ENCODE peak calls at places on chromosomes 6 and 20, in five cellular contexts. A is upper lobe of left lung, E is B cell, Q is brain microvascular endothelial cell, W is WTC11. Y is an unnamed sample.
A peak's percentile ranks its signal among the peaks of the same experiment; 100 is the strongest.

GRCh38 chr6:105021399-105021798 is 64.5 kb downstream of the LIN28B start:
- DNase-seq in A (no peak), E (no peak), Q (no peak), W (no peak), Y (no peak)

GRCh38 chr6:130026859-130027258 is 8.5 kb downstream of the L3MBTL3 start:
- DNase-seq in A (no peak), E (no peak), Q (no peak), W (no peak), Y (no peak)

GRCh38 chr6:150093397-150093796 is 24.5 kb upstream of the ULBP3 start:
- DNase-seq in A (no peak), E (no peak), Q (no peak), W (no peak), Y (no peak)

GRCh38 chr6:32069460-32069859 is 31.2 kb downstream of the CYP21A2 start:
- DNase-seq in A (no peak), E (no peak), Q (no peak), W (no peak), Y (no peak)

GRCh38 chr6:95364016-95364604 is 213.2 kb upstream of the MANEA start:
- DNase-seq in A (no peak), E (no peak), Q (no peak), W (no peak), Y (no peak)

GRCh38 chr6:41439524-41440418 is 104.4 kb downstream of the NCR2 start:
- DNase-seq in A (no peak), E (peak; percentile 52), Q (no peak), W (no peak), Y (no peak)

GRCh38 chr6:23154159-23154558 is 584.8 kb downstream of the HDGFL1 start:
- DNase-seq in A (no peak), E (no peak), Q (no peak), W (no peak), Y (no peak)

GRCh38 chr20:41992481-41992880 is 374.3 kb upstream of the CHD6 start:
- DNase-seq in A (no peak), E (no peak), Q (no peak), W (no peak), Y (no peak)

GRCh38 chr6:128443553-128443952 is 76.8 kb downstream of the PTPRK start:
- DNase-seq in A (no peak), E (no peak), Q (peak; percentile 23), W (no peak), Y (no peak)

GRCh38 chr6:169971951-169972651 is 220.7 kb downstream of the ERMARD start:
- DNase-seq in A (no peak), E (peak; percentile 23), Q (no peak), W (no peak), Y (peak; percentile 54)

GRCh38 chr6:79984261-79984660 is 20.2 kb upstream of the TTK start:
- DNase-seq in A (no peak), E (no peak), Q (no peak), W (no peak), Y (no peak)

GRCh38 chr6:129555206-129555832 is 154.7 kb downstream of the ARHGAP18 start:
- DNase-seq in A (no peak), E (no peak), Q (no peak), W (no peak), Y (no peak)

GRCh38 chr6:42010185-42010872 is 40.0 kb upstream of the TAF8 start:
- DNase-seq in A (no peak), E (no peak), Q (no peak), W (peak; percentile 43), Y (no peak)

GRCh38 chr6:160032538-160032937 is 63.7 kb downstream of the IGF2R start:
- DNase-seq in A (no peak), E (no peak), Q (no peak), W (no peak), Y (no peak)

GRCh38 chr6:44176130-44176934 is 17.7 kb downstream of the CAPN11 start:
- DNase-seq in A (no peak), E (no peak), Q (no peak), W (no peak), Y (no peak)

GRCh38 chr20:844473-845225 is 11.1 kb downstream of the FAM110A start:
- DNase-seq in A (peak; percentile 97), E (peak; percentile 93), Q (peak; percentile 90), W (peak; percentile 92), Y (peak; percentile 86)

GRCh38 chr6:153553627-153554026 is 422.5 kb upstream of the RGS17 start:
- DNase-seq in A (no peak), E (no peak), Q (peak; percentile 12), W (peak; percentile 47), Y (no peak)

GRCh38 chr6:69865126-69865525 is 1.2 kb upstream of the COL19A1 start:
- DNase-seq in A (no peak), E (no peak), Q (peak; percentile 27), W (no peak), Y (no peak)

GRCh38 chr6:166440729-166441128 is 58.0 kb upstream of the MPC1 start:
- DNase-seq in A (no peak), E (no peak), Q (no peak), W (no peak), Y (no peak)

GRCh38 chr6:21158149-21158548 is 435.4 kb upstream of the SOX4 start:
- DNase-seq in A (no peak), E (no peak), Q (no peak), W (no peak), Y (no peak)

GRCh38 chr6:126170875-126171489 is 168.9 kb upstream of the CENPW start:
- DNase-seq in A (no peak), E (no peak), Q (no peak), W (no peak), Y (no peak)

GRCh38 chr20:3204124-3204794 is at the start of gene DDRGK1:
- DNase-seq in A (peak; percentile 92), E (peak; percentile 88), Q (peak; percentile 82), W (peak; percentile 90), Y (peak; percentile 87)

GRCh38 chr6:52497652-52498408 is 77.7 kb downstream of the EFHC1 start:
- DNase-seq in A (peak; percentile 56), E (peak; percentile 84), Q (no peak), W (no peak), Y (no peak)

GRCh38 chr6:132364249-132364648 is 37.0 kb downstream of the MOXD1 start:
- DNase-seq in A (no peak), E (no peak), Q (no peak), W (no peak), Y (no peak)

GRCh38 chr6:88636871-88637270 is 326.5 kb downstream of the RNGTT start:
- DNase-seq in A (no peak), E (no peak), Q (no peak), W (no peak), Y (no peak)

GRCh38 chr6:70411948-70412796 is 1.1 kb upstream of the FAM135A start:
- DNase-seq in A (no peak), E (no peak), Q (no peak), W (no peak), Y (no peak)

GRCh38 chr20:34642009-34642408 is 34.9 kb downstream of the PIGU start:
- DNase-seq in A (no peak), E (no peak), Q (no peak), W (no peak), Y (no peak)

GRCh38 chr20:50169329-50169823 is 15.9 kb upstream of the PEDS1 start:
- DNase-seq in A (peak; percentile 86), E (peak; percentile 74), Q (peak; percentile 86), W (peak; percentile 92), Y (no peak)

GRCh38 chr20:50163570-50164317 is 10.2 kb upstream of the PEDS1 start:
- DNase-seq in A (no peak), E (no peak), Q (no peak), W (no peak), Y (no peak)

GRCh38 chr20:50170549-50171220 is 17.2 kb upstream of the PEDS1 start:
- DNase-seq in A (no peak), E (no peak), Q (no peak), W (no peak), Y (no peak)

GRCh38 chr20:50165687-50166554 is 12.4 kb upstream of the PEDS1 start:
- DNase-seq in A (peak; percentile 99), E (peak; percentile 86), Q (peak; percentile 100), W (peak; percentile 82), Y (peak; percentile 87)
- TF ChIP-seq CTCF in A (no peak), E (no peak), Q (peak; percentile 8), W (no peak), Y (no peak)

DNA sequence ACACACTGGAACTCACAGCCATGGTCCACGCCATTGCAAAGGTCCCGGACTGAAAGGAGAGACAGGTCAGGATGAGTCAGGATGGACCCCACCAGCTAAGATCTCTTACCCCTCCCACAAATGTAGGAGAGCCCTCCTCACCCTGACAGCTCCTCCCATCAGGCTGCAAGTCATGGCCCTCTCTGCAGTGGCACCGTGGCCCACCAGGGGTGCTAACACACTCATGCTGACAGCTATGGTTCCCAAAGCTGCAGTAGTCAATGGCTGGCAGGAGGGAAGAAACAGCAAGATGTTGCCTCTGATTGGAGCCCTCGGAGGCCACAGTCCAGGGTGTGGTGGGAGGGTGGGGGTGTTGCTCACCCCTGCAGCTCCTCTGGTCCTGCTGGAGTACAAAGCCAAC is 5.7 kb upstream of the RBPJL start:
- DNase-seq in A (no peak), E (no peak), Q (peak; percentile 38), W (peak; percentile 82), Y (no peak)
- TF ChIP-seq CTCF in A (no peak), E (peak; percentile 43), Q (peak; percentile 74), W (peak; percentile 38), Y (peak; percentile 69)

GRCh38 chr6:139313229-139313628 is 21.4 kb upstream of the TXLNB start:
- DNase-seq in A (no peak), E (no peak), Q (no peak), W (peak; percentile 21), Y (no peak)

GRCh38 chr6:139306582-139306981 is 14.8 kb upstream of the TXLNB start:
- DNase-seq in A (no peak), E (no peak), Q (no peak), W (no peak), Y (no peak)

GRCh38 chr6:139311826-139312225 is 20.0 kb upstream of the TXLNB start:
- DNase-seq in A (no peak), E (no peak), Q (no peak), W (no peak), Y (no peak)

GRCh38 chr6:139308284-139308916 is 16.6 kb upstream of the TXLNB start:
- DNase-seq in A (no peak), E (no peak), Q (peak; percentile 7), W (no peak), Y (no peak)

DNA sequence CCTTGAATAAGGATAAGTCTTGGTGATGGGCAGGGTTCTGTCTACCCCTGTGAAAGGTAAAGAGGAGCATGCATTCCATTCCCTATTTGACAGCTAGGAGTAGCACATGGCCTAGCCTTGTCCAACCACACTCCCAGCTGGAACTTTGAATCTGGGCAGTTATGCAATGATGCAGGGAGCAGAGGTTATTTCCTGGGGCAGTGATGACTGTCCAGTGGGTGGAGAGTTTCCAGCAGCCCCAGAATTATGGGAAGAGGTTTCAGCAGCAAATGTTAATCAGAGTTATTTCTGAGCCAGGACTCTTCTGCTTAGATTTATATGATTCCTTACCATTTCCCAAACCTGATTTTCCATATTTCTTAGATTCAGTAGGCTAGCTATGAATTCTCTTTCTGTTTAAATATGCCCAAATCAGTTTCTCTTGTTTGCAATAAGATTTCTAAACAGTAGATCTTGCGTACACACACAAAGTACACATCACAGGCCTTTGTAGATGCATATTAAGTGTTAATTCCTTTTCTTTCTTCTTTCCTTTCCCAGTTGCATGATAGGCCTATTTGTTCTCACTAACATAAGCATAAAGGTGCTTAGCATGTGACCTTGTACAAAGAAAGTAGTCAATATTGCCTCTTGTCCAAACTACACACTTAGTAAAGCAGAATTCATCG is 17.3 kb upstream of the TXLNB start:
- DNase-seq in A (peak; percentile 34), E (no peak), Q (peak; percentile 71), W (no peak), Y (no peak)
- TF ChIP-seq CTCF in A (no peak), E (no peak), Q (no peak), W (no peak), Y (no peak)

GRCh38 chr6:117687006-117687405 is 11.7 kb downstream of the NUS1 start:
- DNase-seq in A (no peak), E (no peak), Q (no peak), W (no peak), Y (no peak)
- TF ChIP-seq CTCF in A (no peak), E (no peak), Q (no peak), W (no peak), Y (no peak)

Y was measured in type B pancreatic cell.